ENCODE peak calls at places on chromosomes 12 and 14, in seven cellular contexts. U, S, O, C, J, M and G are unnamed samples.

GRCh38 chr14:55446833-55447232 is 6.4 kb upstream of the TBPL2 start:
- DNase-seq in O (no peak), U (no peak), S (no peak), M (no peak), C (no peak), J (peak; percentile 85), G (no peak)

GRCh38 chr12:39296496-39296895 is 146.4 kb downstream of the KIF21A start:
- DNase-seq in C (no peak), J (no peak), O (no peak), S (no peak), U (no peak), M (no peak), G (no peak)

GRCh38 chr12:57178213-57178612 is 30.8 kb upstream of the LRP1-AS start:
- DNase-seq in J (no peak), M (no peak), S (no peak), C (no peak), O (no peak), U (no peak), G (no peak)

GRCh38 chr14:75831971-75832370 is 149.8 kb downstream of the TGFB3 start:
- DNase-seq in C (no peak), J (peak; percentile 31), S (no peak), M (peak; percentile 81), O (no peak), U (no peak), G (no peak)

GRCh38 chr12:55974308-55974724 is 438 bp downstream of the RAB5B start:
- DNase-seq in U (peak; percentile 66), C (no peak), O (no peak), M (peak; percentile 67), J (peak; percentile 50), S (peak; percentile 52), G (no peak)

GRCh38 chr14:37591941-37592287 is 3.1 kb downstream of the FOXA1 start:
- DNase-seq in J (no peak), O (no peak), S (no peak), M (no peak), C (no peak), U (peak; percentile 36), G (no peak)

GRCh38 chr12:18749381-18749957 is 11.6 kb downstream of the CAPZA3 start:
- DNase-seq in J (no peak), C (no peak), U (no peak), O (no peak), S (no peak), M (no peak), G (no peak)

GRCh38 chr12:13437541-13437940 is 241.0 kb downstream of the EMP1 start:
- DNase-seq in S (no peak), O (no peak), U (no peak), M (no peak), C (no peak), J (no peak), G (no peak)

GRCh38 chr12:60216226-60216625 is 620.4 kb downstream of the SLC16A7 start:
- DNase-seq in M (no peak), O (no peak), J (no peak), U (no peak), C (no peak), S (no peak), G (no peak)

GRCh38 chr12:2306012-2306411 is 253.2 kb downstream of the CACNA1C start:
- DNase-seq in U (no peak), J (no peak), M (no peak), S (no peak), C (no peak), O (no peak), G (no peak)

GRCh38 chr12:66627988-66628317 is 50.9 kb downstream of the GRIP1 start:
- DNase-seq in U (no peak), J (no peak), S (no peak), C (no peak), M (no peak), O (no peak), G (no peak)

GRCh38 chr12:106109168-106109910 is 29.4 kb downstream of the NUAK1 start:
- DNase-seq in S (no peak), J (peak; percentile 75), U (no peak), O (no peak), C (no peak), M (no peak), G (no peak)

GRCh38 chr14:95679995-95680735 is 6.1 kb upstream of the TCL1B start:
- DNase-seq in J (no peak), C (no peak), S (no peak), U (no peak), O (no peak), M (peak; percentile 92), G (no peak)

GRCh38 chr14:21987937-21988336 is 314.3 kb upstream of the OR4E1 start:
- DNase-seq in C (no peak), S (no peak), U (no peak), O (no peak), M (peak; percentile 20), J (peak; percentile 30), G (no peak)

GRCh38 chr14:91258021-91258618 is 13.6 kb upstream of the GPR68 start:
- DNase-seq in J (peak; percentile 45), U (peak; percentile 36), C (no peak), S (peak; percentile 50), M (no peak), O (peak; percentile 44), G (no peak)

GRCh38 chr14:89221109-89221508 is 195.9 kb downstream of the FOXN3 start:
- DNase-seq in O (no peak), C (no peak), J (peak; percentile 81), U (no peak), M (peak; percentile 62), S (no peak), G (no peak)

GRCh38 chr12:63795944-63796343 is 16.2 kb downstream of the RXYLT1 start:
- DNase-seq in O (no peak), C (no peak), M (no peak), J (no peak), S (no peak), U (no peak), G (no peak)

GRCh38 chr14:72943876-72944430 is 17.7 kb downstream of the DCAF4 start:
- DNase-seq in M (no peak), C (no peak), U (no peak), S (no peak), O (no peak), J (no peak), G (no peak)